ENCODE peak calls at places on chromosomes 6 and 20, in nine cellular contexts. G is SK-N-SH, E is GM23248, Z is neural progenitor cell, V is hepatocyte, W is HCT116, A is PC-3, I is GM23338, P is MM.1S. M is an unnamed sample.

GRCh38 chr6:105550961-105551625 is 148.2 kb upstream of the PREP start:
- DNase-seq in A (no peak), V (no peak), G (no peak), W (no peak), E (no peak), P (no peak), I (no peak), Z (no peak), M (no peak)

GRCh38 chr6:78831492-78831891 is 35.9 kb upstream of the IRAK1BP1 start:
- DNase-seq in Z (no peak), V (peak; percentile 34), E (no peak), I (no peak), A (no peak), P (no peak), G (no peak), W (no peak), M (no peak)

GRCh38 chr20:63926298-63926697 is 29.9 kb downstream of the UCKL1 start:
- DNase-seq in V (no peak), Z (no peak), W (no peak), P (no peak), G (no peak), E (no peak), I (no peak), A (no peak), M (no peak)

GRCh38 chr6:100173211-100173610 is 179.2 kb upstream of the MCHR2 start:
- DNase-seq in V (no peak), W (no peak), Z (no peak), P (no peak), G (no peak), I (no peak), A (no peak), E (no peak), M (no peak)

GRCh38 chr6:20402181-20403079 is 751 bp downstream of the E2F3 start:
- DNase-seq in W (peak; percentile 12), Z (peak; percentile 70), V (peak; percentile 63), I (peak; percentile 72), A (peak; percentile 60), E (peak; percentile 65), G (peak; percentile 66), P (peak; percentile 30), M (peak; percentile 68)

GRCh38 chr6:34768148-34768547 is 10.8 kb downstream of the SNRPC start:
- DNase-seq in I (no peak), W (no peak), G (no peak), E (no peak), V (no peak), A (no peak), Z (no peak), P (no peak), M (no peak)

GRCh38 chr6:16803294-16804006 is 42.2 kb upstream of the ATXN1 start:
- DNase-seq in G (no peak), E (no peak), P (no peak), I (peak; percentile 92), A (no peak), Z (peak; percentile 31), V (peak; percentile 81), W (no peak), M (no peak)

GRCh38 chr6:15535495-15536200 is 127.2 kb downstream of the DTNBP1 start:
- DNase-seq in W (no peak), A (no peak), G (no peak), P (no peak), I (no peak), E (no peak), Z (no peak), V (no peak), M (no peak)

GRCh38 chr20:21027569-21027968 is 78.6 kb downstream of the LINC00237 start:
- DNase-seq in V (peak; percentile 23), I (peak; percentile 87), Z (peak; percentile 63), W (peak; percentile 54), G (peak; percentile 52), P (no peak), E (peak; percentile 23), A (peak; percentile 73), M (no peak)

GRCh38 chr20:16647875-16648597 is 74.8 kb upstream of the KIF16B start:
- DNase-seq in W (no peak), I (no peak), A (no peak), P (no peak), Z (no peak), E (no peak), G (peak; percentile 64), V (no peak), M (no peak)

GRCh38 chr6:112024464-112024863 is 29.4 kb upstream of the CCN6 start:
- DNase-seq in Z (no peak), W (no peak), E (no peak), I (no peak), G (no peak), A (no peak), V (no peak), P (no peak), M (no peak)

GRCh38 chr6:44126320-44127149 is 717 bp downstream of the MRPL14 start:
- DNase-seq in Z (peak; percentile 85), P (peak; percentile 63), W (no peak), E (peak; percentile 86), G (peak; percentile 30), A (peak; percentile 59), V (peak; percentile 77), I (peak; percentile 81), M (peak; percentile 53)

GRCh38 chr20:61092199-61092598 is 159.9 kb upstream of the CDH4 start:
- DNase-seq in W (no peak), I (no peak), Z (no peak), E (no peak), P (no peak), A (no peak), G (no peak), V (no peak), M (no peak)

GRCh38 chr20:61926796-61927192 is 138.9 kb downstream of the TAF4 start:
- DNase-seq in V (no peak), Z (no peak), G (no peak), E (no peak), W (no peak), A (no peak), P (no peak), I (no peak), M (no peak)

GRCh38 chr6:156809034-156809433 is 31.9 kb downstream of the ARID1B start:
- DNase-seq in P (no peak), V (no peak), A (peak; percentile 4), I (no peak), G (no peak), E (peak; percentile 81), Z (no peak), W (no peak), M (peak; percentile 80)

GRCh38 chr20:31605902-31606677 is 1.0 kb downstream of the ID1 start:
- DNase-seq in E (peak; percentile 60), Z (peak; percentile 69), P (no peak), G (peak; percentile 52), I (peak; percentile 65), V (peak; percentile 59), A (peak; percentile 19), W (no peak), M (no peak)

GRCh38 chr20:14234666-14235295 is 102.6 kb downstream of the FLRT3 start:
- DNase-seq in V (no peak), P (no peak), I (no peak), E (peak; percentile 84), Z (no peak), A (peak; percentile 76), G (no peak), W (no peak), M (no peak)

GRCh38 chr20:5297280-5298004 is 19.3 kb downstream of the PROKR2 start:
- DNase-seq in W (no peak), V (peak; percentile 35), G (peak; percentile 58), Z (no peak), A (no peak), I (peak; percentile 17), P (no peak), E (peak; percentile 6), M (no peak)

DNA sequence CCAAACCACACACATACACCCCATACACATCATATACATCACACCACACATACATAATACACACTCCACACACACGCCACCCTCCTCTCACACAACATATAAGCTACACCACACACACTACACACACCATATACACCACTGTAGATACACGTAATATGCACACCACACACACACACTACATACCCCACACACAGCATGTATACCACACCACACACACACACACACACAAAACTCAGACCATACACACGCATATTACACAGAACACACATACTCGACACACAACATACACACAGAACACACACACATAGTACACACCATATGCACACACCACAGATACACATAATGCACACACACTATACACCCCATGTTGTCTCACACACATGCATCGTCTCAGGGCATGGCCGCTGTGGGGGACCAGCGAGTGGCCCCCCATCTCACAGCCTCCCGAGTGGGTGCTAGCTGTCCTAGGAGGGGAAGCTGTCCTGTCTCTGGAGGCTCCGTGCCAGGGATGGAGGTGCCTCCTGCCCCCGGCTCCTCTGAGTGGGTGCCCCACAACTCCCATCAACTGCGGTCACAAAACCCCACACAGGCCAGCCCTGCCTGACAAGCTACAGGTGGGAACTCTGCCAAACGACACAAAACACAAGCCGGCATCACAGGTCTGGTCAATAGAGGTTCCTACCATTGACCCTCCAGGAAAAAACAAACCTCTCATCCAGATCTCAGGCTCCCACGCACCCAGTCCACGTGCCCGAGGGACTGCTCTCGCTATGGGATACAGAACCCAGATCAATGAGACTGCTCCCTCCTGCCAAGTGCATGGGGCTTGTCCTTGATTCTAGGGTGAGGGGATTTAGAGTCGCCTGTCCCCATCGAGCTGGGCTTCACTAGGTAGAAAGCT is 49.1 kb downstream of the DACT2 start:
- DNase-seq in A (no peak), V (no peak), E (no peak), I (no peak), G (no peak), P (no peak), Z (no peak), W (no peak), M (no peak)
- TF ChIP-seq EZH2phosphoT487 in A (no peak), V (no peak), E (no peak), I (no peak), G (no peak), P (no peak), Z (no peak), W (no peak), M (no peak)

DNA sequence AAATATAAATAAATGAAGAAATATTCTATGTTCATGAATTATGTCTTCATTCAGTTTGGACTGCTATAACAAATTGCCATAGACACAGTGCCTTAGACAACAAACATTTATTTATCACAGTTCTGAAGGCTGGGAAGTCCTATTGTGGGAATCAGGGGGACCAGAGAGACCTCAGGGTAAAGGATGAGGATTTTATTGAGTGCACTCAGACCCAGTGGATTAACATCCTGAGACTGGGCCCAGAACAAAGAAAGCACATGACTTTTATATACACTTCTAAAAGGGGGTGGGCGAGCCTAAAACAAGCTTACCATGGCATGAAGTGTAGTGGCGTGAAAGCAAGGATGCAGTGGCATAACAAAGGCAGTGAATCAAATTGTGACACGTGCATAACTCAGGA is 26.9 kb upstream of the CBLN4 start:
- DNase-seq in W (peak; percentile 2), P (no peak), I (peak; percentile 1), E (no peak), V (no peak), Z (no peak), A (no peak), G (no peak), M (peak; percentile 42)
- H3K79me2 ChIP-seq in W (no peaks in the 10 kb centered on the region), P (no peaks in the 10 kb centered on the region), I (no peaks in the 10 kb centered on the region), E (no peaks in the 10 kb centered on the region), V (no peaks in the 10 kb centered on the region), Z (no peaks in the 10 kb centered on the region), A (no peaks in the 10 kb centered on the region), G (no peaks in the 10 kb centered on the region), M (no peaks in the 10 kb centered on the region)

GRCh38 chr20:22513574-22513973 is 70.8 kb downstream of the FOXA2 start:
- DNase-seq in W (no peak), I (no peak), V (no peak), P (no peak), E (no peak), A (no peak), Z (no peak), G (no peak), M (no peak)
- H3K4me2 ChIP-seq in W (no peak overlapping the region), I (no peak overlapping the region), V (no peak overlapping the region), P (no peak overlapping the region), E (no peak overlapping the region), A (no peak overlapping the region), Z (no peak overlapping the region), G (no peak overlapping the region), M (no peak overlapping the region)

GRCh38 chr6:53418288-53418687 is 69.5 kb upstream of the ELOVL5 start:
- DNase-seq in I (no peak), E (no peak), P (no peak), Z (no peak), W (no peak), V (no peak), A (no peak), G (no peak), M (no peak)
- TF ChIP-seq EZH2phosphoT487 in I (no peak), E (no peak), P (no peak), Z (no peak), W (no peak), V (no peak), A (no peak), G (no peak), M (no peak)

M was measured in OCI-LY7.